ENCODE peak calls at places on chromosomes 7 and 10, in five cellular contexts. Y is BE2C, G is HuH-7.5, F is GM04503, V is foreskin fibroblast. H is an unnamed sample.

GRCh38 chr10:3869036-3869435 is 84.0 kb upstream of the KLF6 start:
- DNase-seq in F (no peak), Y (no peak), V (peak; percentile 55), G (no peak), H (no peak)

GRCh38 chr7:106021211-106022067 is 58.4 kb downstream of the CDHR3 start:
- DNase-seq in G (no peak), F (no peak), Y (no peak), V (peak; percentile 60), H (no peak)

GRCh38 chr7:40890088-40890692 is 755.4 kb downstream of the SUGCT start:
- DNase-seq in G (no peak), V (no peak), F (no peak), Y (no peak), H (no peak)

GRCh38 chr10:119131512-119132240 is 27.8 kb downstream of the DENND10 start:
- DNase-seq in F (no peak), G (no peak), Y (no peak), V (peak; percentile 39), H (peak; percentile 71)

GRCh38 chr7:30785786-30786185 is 14.6 kb downstream of the MINDY4 start:
- DNase-seq in Y (no peak), F (no peak), G (no peak), V (no peak), H (no peak)

GRCh38 chr7:19708397-19709248 is at the start of gene POLR1F:
- DNase-seq in V (peak; percentile 98), G (peak; percentile 51), Y (peak; percentile 93), F (peak; percentile 76), H (peak; percentile 95)

GRCh38 chr7:115183431-115184057 is 261.6 kb downstream of the MDFIC start:
- DNase-seq in G (no peak), V (no peak), F (no peak), Y (no peak), H (no peak)

GRCh38 chr10:28558923-28559508 is 26.1 kb downstream of the WAC start:
- DNase-seq in Y (no peak), F (no peak), V (no peak), G (no peak), H (no peak)

GRCh38 chr10:73791871-73792400 is 6.5 kb downstream of the ZSWIM8 start:
- DNase-seq in G (no peak), Y (no peak), V (no peak), F (no peak), H (no peak)

GRCh38 chr7:8291742-8292141 is 29.8 kb upstream of the ICA1 start:
- DNase-seq in Y (peak; percentile 76), G (no peak), V (no peak), F (no peak), H (no peak)

GRCh38 chr10:21060626-21061025 is 163.5 kb upstream of the NEBL start:
- DNase-seq in V (peak; percentile 24), G (no peak), F (no peak), Y (no peak), H (no peak)

GRCh38 chr7:11541330-11541729 is 290.7 kb downstream of the THSD7A start:
- DNase-seq in Y (no peak), V (no peak), F (no peak), G (no peak), H (no peak)

GRCh38 chr7:15015545-15016314 is 113.2 kb upstream of the DGKB start:
- DNase-seq in V (peak; percentile 72), Y (peak; percentile 56), F (peak; percentile 24), G (peak; percentile 6), H (peak; percentile 67)

GRCh38 chr7:144796919-144797318 is 38.9 kb downstream of the TPK1 start:
- DNase-seq in G (no peak), F (no peak), Y (no peak), V (no peak), H (no peak)

GRCh38 chr10:49082767-49083166 is 32.6 kb downstream of the VSTM4 start:
- DNase-seq in F (no peak), Y (no peak), G (no peak), V (no peak), H (no peak)

GRCh38 chr10:116490028-116490662 is 55.6 kb upstream of the PNLIP start:
- DNase-seq in V (peak; percentile 43), F (no peak), G (no peak), Y (no peak), H (peak; percentile 8)

GRCh38 chr7:77415474-77415821 is 701 bp downstream of the GSAP start:
- DNase-seq in G (peak; percentile 9), Y (no peak), F (no peak), V (peak; percentile 35), H (no peak)

GRCh38 chr7:8155836-8156235 is 106.1 kb downstream of the ICA1 start:
- DNase-seq in Y (no peak), F (no peak), V (no peak), G (no peak), H (no peak)

H was measured in fibroblast of lung.